ENCODE peak calls at places on chromosomes 1 and 21, in six cellular contexts. Z, M, O, B, Y and I are unnamed samples.

GRCh38 chr21:42956824-42957632 is 17.3 kb upstream of the PKNOX1 start:
- ATAC-seq in M (no peak), Z (peak), B (peak), Y (peak), O (peak), I (peak)

GRCh38 chr1:1164701-1165451 is 8.8 kb upstream of the TTLL10 start:
- ATAC-seq in B (no peak), Y (peak), M (no peak), O (peak), Z (no peak), I (no peak)

GRCh38 chr1:32650157-32650751 is at the start of gene ZBTB8OS:
- ATAC-seq in M (peak), Y (peak), B (peak), O (peak), Z (peak), I (peak)

GRCh38 chr1:61202854-61203603 is 120.7 kb downstream of the NFIA start:
- ATAC-seq in O (peak), Y (no peak), Z (no peak), M (no peak), B (no peak), I (no peak)

GRCh38 chr1:94980909-94981252 is 54.0 kb upstream of the CNN3 start:
- ATAC-seq in Z (no peak), M (no peak), Y (no peak), O (no peak), B (no peak), I (no peak)

GRCh38 chr1:10189659-10190058 is 20.7 kb upstream of the KIF1B start:
- ATAC-seq in Y (no peak), M (no peak), B (peak), Z (peak), O (no peak), I (peak)

GRCh38 chr1:204224655-204225054 is 10.9 kb upstream of the GOLT1A start:
- ATAC-seq in M (no peak), Z (no peak), Y (no peak), O (no peak), B (no peak), I (no peak)

GRCh38 chr1:28871631-28872401 is 42.6 kb upstream of the EPB41 start:
- ATAC-seq in B (no peak), M (no peak), O (no peak), Z (no peak), Y (no peak), I (no peak)

GRCh38 chr1:245258271-245258920 is 103.6 kb downstream of the KIF26B start:
- ATAC-seq in O (peak), B (no peak), M (no peak), Y (no peak), Z (no peak), I (no peak)

GRCh38 chr1:63817152-63817667 is 43.4 kb downstream of the ROR1 start:
- ATAC-seq in M (no peak), B (no peak), Z (no peak), Y (peak), O (no peak), I (no peak)